ENCODE peak calls at places on chromosomes 3 and 15, in eight cellular contexts. N is GM12891, H is C1 segment of cervical spinal cord, D is T-helper 17 cell, F is HEK293T, U is LoVo, Y is stomach, Z is MV-4-11. A is an unnamed sample.

GRCh38 chr3:112086018-112086854 is at the start of gene C3orf52:
- DNase-seq in Y (peak), U (peak), H (peak), D (peak), Z (peak), F (peak), N (peak), A (peak)

GRCh38 chr15:49279481-49280186 is 109.6 kb downstream of the GALK2 start:
- DNase-seq in D (no peak), Y (no peak), N (no peak), Z (peak), F (no peak), U (no peak), H (no peak), A (no peak)

GRCh38 chr15:80870893-80871292 is 91.7 kb downstream of the CEMIP start:
- DNase-seq in U (no peak), Z (no peak), H (no peak), N (no peak), D (no peak), F (no peak), Y (no peak), A (no peak)

GRCh38 chr3:10437272-10437994 is 68.0 kb downstream of the ATP2B2 start:
- DNase-seq in F (no peak), Y (no peak), D (peak), U (no peak), Z (peak), H (no peak), N (peak), A (no peak)

GRCh38 chr3:129230311-129231019 is 18.9 kb upstream of the COPG1 start:
- DNase-seq in Z (peak), F (no peak), H (no peak), N (no peak), Y (no peak), U (peak), D (no peak), A (peak)

GRCh38 chr3:135788978-135789377 is 176.6 kb upstream of the PPP2R3A start:
- DNase-seq in Y (no peak), H (no peak), N (no peak), D (no peak), F (no peak), Z (no peak), U (no peak), A (no peak)

GRCh38 chr3:66592061-66592875 is 91.4 kb upstream of the LRIG1 start:
- DNase-seq in D (no peak), N (no peak), F (no peak), Z (no peak), U (no peak), Y (no peak), H (no peak), A (no peak)

GRCh38 chr3:49553320-49553689 is 972 bp upstream of the BSN start:
- DNase-seq in U (no peak), N (no peak), H (no peak), Z (peak), D (no peak), F (no peak), Y (no peak), A (no peak)

GRCh38 chr3:168250415-168250861 is 154.7 kb upstream of the GOLIM4 start:
- DNase-seq in H (no peak), Z (no peak), Y (no peak), F (peak), D (no peak), U (no peak), N (no peak), A (no peak)